ENCODE peak calls at places on chromosomes 4 and X, in six cellular contexts. P is hepatic stellate cell; M is COR-L47; W is activated CD8-positive, alpha-beta memory T cell treated with anti-CD3 and anti-CD28 coated beads for 4 hours; A is memory B cell; E is right cardiac atrium. Q is an unnamed sample.

GRCh38 chrX:47210661-47211425 is 7.6 kb upstream of the CDK16 start:
- DNase-seq in W (no peak), P (no peak), M (no peak), A (no peak), E (no peak), Q (no peak)

GRCh38 chrX:63713510-63713909 is 71.5 kb downstream of the ARHGEF9 start:
- DNase-seq in W (no peak), P (no peak), A (no peak), E (peak), M (no peak), Q (no peak)

GRCh38 chr4:55125763-55126541 is 557 bp upstream of the KDR start:
- DNase-seq in P (peak), A (no peak), W (no peak), E (peak), M (no peak), Q (no peak)

GRCh38 chr4:113080050-113080449 is 30.6 kb downstream of the ANK2 start:
- DNase-seq in E (no peak), W (no peak), A (no peak), P (no peak), M (no peak), Q (peak)

GRCh38 chr4:76892001-76892400 is 5.9 kb downstream of the SOWAHB start:
- DNase-seq in M (no peak), E (no peak), P (no peak), W (no peak), A (no peak), Q (no peak)

GRCh38 chrX:23993012-23993633 is 33.9 kb downstream of the KLHL15 start:
- DNase-seq in E (no peak), M (no peak), A (no peak), P (no peak), W (no peak), Q (no peak)

GRCh38 chr4:82044141-82044993 is 329.4 kb downstream of the HNRNPD start:
- DNase-seq in W (no peak), E (peak), A (no peak), P (peak), M (peak), Q (no peak)

GRCh38 chrX:115284877-115285276 is 4.6 kb upstream of the LUZP4 start:
- DNase-seq in P (no peak), W (no peak), M (no peak), A (no peak), E (no peak), Q (no peak)

GRCh38 chr4:87012265-87012953 is 77.6 kb downstream of the AFF1 start:
- DNase-seq in P (no peak), W (no peak), A (no peak), E (no peak), M (no peak), Q (peak)

GRCh38 chr4:1245481-1246051 is 3.4 kb downstream of the CTBP1 start:
- DNase-seq in P (no peak), W (no peak), E (peak), A (no peak), M (no peak), Q (no peak)

GRCh38 chr4:145732895-145733880 is 53.2 kb downstream of the C4orf51 start:
- DNase-seq in P (peak), A (peak), M (peak), E (peak), W (peak), Q (peak)

Q was measured in kidney glomerular epithelial cell.